ENCODE peak calls at places on chromosomes 7 and 10, in seven cellular contexts. A is HCT116, Y is HepG2, Q is K562, G is GM12878, H is SK-N-SH, D is H1. R is an unnamed sample.

GRCh38 chr10:21141946-21142345 is 244.8 kb upstream of the NEBL start:
- DNase-seq in A (no peak), Y (no peak), Q (no peak), G (no peak), H (no peak), D (no peak), R (no peak)

GRCh38 chr7:139557857-139558581 is 34.5 kb downstream of the CLEC2L start:
- DNase-seq in A (no peak), Y (no peak), Q (peak), G (no peak), H (no peak), D (no peak), R (no peak)

GRCh38 chr7:52712938-52713337 is 322.5 kb upstream of the POM121L12 start:
- DNase-seq in A (no peak), Y (no peak), Q (no peak), G (no peak), H (no peak), D (no peak), R (peak)

GRCh38 chr7:158863611-158864506 is 7.5 kb downstream of the DYNC2I1 start:
- DNase-seq in A (peak), Y (peak), Q (peak), G (peak), H (peak), D (no peak), R (peak)

GRCh38 chr7:12889391-12889790 is 202.0 kb downstream of the ARL4A start:
- DNase-seq in A (no peak), Y (no peak), Q (no peak), G (no peak), H (no peak), D (no peak), R (no peak)

GRCh38 chr10:6771361-6771760 is 191.3 kb upstream of the PRKCQ start:
- DNase-seq in A (no peak), Y (no peak), Q (no peak), G (no peak), H (no peak), D (no peak), R (no peak)

GRCh38 chr10:80485410-80486135 is 31.5 kb downstream of the TSPAN14 start:
- DNase-seq in A (no peak), Y (no peak), Q (no peak), G (no peak), H (no peak), D (no peak), R (no peak)

GRCh38 chr10:81704596-81704995 is 170.4 kb upstream of the NRG3 start:
- DNase-seq in A (no peak), Y (no peak), Q (no peak), G (no peak), H (no peak), D (no peak), R (no peak)

GRCh38 chr10:452512-453504 is 236.7 kb downstream of the DIP2C start:
- DNase-seq in A (no peak), Y (no peak), Q (no peak), G (no peak), H (peak), D (no peak), R (no peak)

GRCh38 chr10:33134011-33134751 is 176.2 kb upstream of the ITGB1 start:
- DNase-seq in A (peak), Y (peak), Q (no peak), G (peak), H (no peak), D (no peak), R (no peak)

DNA sequence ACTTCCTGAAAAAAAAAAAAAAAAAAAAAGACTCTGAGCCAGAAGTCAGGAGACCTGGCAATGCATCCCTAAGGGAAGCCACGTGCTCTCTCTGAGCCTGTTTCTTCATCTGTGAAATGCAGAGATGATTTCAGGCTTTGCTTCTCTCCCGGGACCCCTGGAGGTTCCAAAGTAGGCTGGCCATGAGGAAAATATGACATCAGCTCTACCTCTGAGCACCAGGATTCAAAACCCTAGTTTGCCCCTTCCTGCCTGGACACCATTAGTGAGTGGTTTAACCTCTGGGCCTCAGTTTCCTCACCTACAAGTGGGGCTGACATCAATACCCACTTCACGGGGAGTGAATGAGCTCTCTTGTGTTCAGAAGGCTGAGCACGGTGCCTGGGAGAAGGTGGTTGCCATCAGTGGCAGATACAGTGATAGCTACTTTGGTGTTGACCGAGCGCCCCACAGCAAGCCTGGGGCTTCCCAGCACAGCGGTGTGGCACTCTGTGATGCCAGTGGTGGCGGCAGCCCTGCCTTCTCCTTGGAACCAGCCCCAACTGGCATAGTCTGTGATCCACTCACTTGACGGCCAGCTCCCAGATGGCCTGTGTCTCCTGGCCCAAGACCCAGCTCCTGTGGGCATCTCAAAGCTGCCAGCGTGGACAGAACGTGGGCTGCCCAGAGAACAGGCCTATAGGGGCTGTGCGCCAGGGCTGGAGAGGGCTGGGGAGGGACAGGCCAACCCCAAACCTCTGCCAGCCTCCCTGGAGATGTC is 153.1 kb upstream of the UNC5B start:
- DNase-seq in A (no peak), Y (no peak), Q (no peak), G (no peak), H (no peak), D (no peak), R (no peak)
- TF ChIP-seq JUND in A (no peak), Y (no peak), Q (no peak), G (no peak), H (no peak), D (no peak), R (no peak)

GRCh38 chr10:132115736-132116135 is 50.0 kb downstream of the JAKMIP3 start:
- DNase-seq in A (no peak), Y (no peak), Q (no peak), G (no peak), H (no peak), D (no peak), R (no peak)
- TF ChIP-seq JUND in A (no peak), Y (no peak), Q (no peak), G (no peak), H (no peak), D (no peak), R (no peak)

GRCh38 chr7:107242267-107242666 is 73.5 kb downstream of the HBP1 start:
- DNase-seq in A (no peak), Y (no peak), Q (no peak), G (no peak), H (no peak), D (no peak), R (no peak)
- TF ChIP-seq JUND in A (no peak), Y (no peak), Q (no peak), G (no peak), H (no peak), D (no peak), R (no peak)

DNA sequence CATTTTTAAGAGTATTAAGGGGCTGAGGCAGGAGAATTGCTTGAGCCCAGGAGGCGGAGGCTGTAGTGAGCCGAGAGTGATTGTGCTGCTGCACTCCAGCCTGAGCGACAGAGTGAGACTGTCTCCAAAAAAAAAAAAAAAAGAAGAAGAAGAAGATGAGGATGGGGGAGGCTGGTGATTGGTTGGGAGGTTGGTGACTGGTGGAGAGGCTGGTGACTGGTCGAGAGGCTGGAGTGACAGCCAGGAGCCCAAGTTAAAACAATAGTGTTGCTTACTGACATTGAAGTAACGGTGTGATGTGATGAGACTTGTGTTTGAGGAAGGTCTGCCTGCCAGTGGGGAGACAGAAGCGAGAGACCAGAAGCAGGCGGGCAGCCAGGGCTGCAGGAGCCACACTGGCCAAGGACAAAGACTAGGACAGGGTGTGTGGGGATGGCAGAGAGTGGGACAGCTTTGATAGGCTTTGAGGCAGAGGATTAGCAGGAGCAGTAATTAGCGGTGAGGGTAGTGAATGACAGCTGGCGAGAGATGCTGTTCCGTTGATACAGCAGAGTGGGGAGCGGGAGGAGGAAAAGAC is 4.9 kb downstream of the SRRT start:
- DNase-seq in A (no peak), Y (no peak), Q (no peak), G (no peak), H (peak), D (no peak), R (no peak)
- TF ChIP-seq JUND in A (no peak), Y (no peak), Q (no peak), G (no peak), H (no peak), D (no peak), R (no peak)

DNA sequence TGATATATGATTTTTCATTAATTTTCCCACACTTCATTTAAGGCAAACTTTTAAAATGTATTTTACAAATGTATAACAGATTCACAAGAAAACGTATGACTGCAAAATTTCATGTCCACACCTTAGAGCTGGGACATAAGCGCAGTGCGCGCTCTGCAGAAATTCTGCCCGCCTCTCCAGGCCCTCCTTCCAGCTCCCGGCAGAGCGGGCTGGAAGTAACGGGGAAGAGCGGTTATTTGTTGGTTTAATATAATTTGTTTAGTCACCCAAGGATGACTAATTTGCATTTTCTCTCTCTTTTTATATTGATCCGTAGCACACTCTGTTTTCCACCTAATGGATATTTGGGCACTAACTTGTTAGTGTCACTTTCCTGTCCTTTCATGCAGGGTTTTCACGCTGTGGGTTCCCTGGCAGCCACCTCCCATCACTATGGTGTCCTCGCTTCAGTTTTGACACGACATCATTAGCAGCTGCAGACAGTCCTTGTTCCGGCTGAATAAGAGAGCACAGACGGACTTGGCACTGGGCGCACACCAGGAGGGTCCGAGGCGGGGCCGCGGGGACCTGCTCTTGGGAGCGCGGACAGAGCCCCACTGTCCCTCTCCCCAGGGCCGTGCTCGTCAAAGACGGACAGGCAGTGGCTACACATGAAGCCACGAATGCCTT is 129.2 kb upstream of the SEC61G start:
- DNase-seq in A (no peak), Y (no peak), Q (no peak), G (no peak), H (peak), D (peak), R (no peak)
- TF ChIP-seq JUND in A (no peak), Y (no peak), Q (no peak), G (no peak), H (no peak), D (no peak), R (no peak)

GRCh38 chr10:124211921-124212320 is 118.5 kb upstream of the CHST15 start:
- DNase-seq in A (no peak), Y (no peak), Q (no peak), G (no peak), H (no peak), D (no peak), R (no peak)
- TF ChIP-seq JUND in A (no peak), Y (no peak), Q (no peak), G (no peak), H (no peak), D (no peak), R (no peak)

GRCh38 chr7:602341-603141 is 82.9 kb upstream of the PDGFA start:
- DNase-seq in A (no peak), Y (peak), Q (peak), G (no peak), H (no peak), D (no peak), R (no peak)

GRCh38 chr7:601573-602340 is 82.1 kb upstream of the PDGFA start:
- DNase-seq in A (no peak), Y (no peak), Q (peak), G (peak), H (no peak), D (no peak), R (no peak)

GRCh38 chr7:600149-600814 is 80.6 kb upstream of the PDGFA start:
- DNase-seq in A (no peak), Y (no peak), Q (no peak), G (no peak), H (no peak), D (no peak), R (no peak)

GRCh38 chr7:598899-599298 is 79.3 kb upstream of the PDGFA start:
- DNase-seq in A (no peak), Y (no peak), Q (no peak), G (no peak), H (no peak), D (no peak), R (no peak)

GRCh38 chr7:600935-601334 is 81.3 kb upstream of the PDGFA start:
- DNase-seq in A (no peak), Y (no peak), Q (no peak), G (no peak), H (no peak), D (no peak), R (no peak)
- TF ChIP-seq JUND in A (no peak), Y (no peak), Q (no peak), G (no peak), H (no peak), D (no peak), R (no peak)

DNA sequence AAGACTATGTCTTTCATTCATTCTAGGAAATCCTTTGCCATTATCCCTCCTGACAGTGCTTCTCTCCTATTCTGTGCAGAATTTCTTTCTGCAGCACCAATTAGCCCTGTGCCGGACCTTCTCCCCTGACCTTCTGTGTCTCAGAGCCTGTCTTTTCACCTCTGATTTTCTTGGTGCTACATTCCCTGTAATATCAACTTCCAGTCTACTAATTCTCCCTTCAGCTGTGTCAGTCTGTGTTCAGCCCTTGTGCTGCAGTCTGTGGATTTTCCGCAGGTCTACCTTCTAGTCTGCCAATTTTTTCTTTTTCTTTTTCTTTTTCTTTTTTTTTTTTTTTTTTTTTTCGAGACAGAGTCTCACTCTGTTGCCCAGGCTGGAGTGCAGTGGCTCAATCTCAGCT is 115.8 kb downstream of the ELFN1 start:
- DNase-seq in A (no peak), Y (no peak), Q (no peak), G (no peak), H (no peak), D (no peak), R (no peak)
- TF ChIP-seq JUND in A (no peak), Y (no peak), Q (no peak), G (no peak), H (no peak), D (no peak), R (no peak)

GRCh38 chr10:123009105-123009805 is 449 bp downstream of the ACADSB start:
- DNase-seq in A (no peak), Y (no peak), Q (peak), G (no peak), H (peak), D (no peak), R (no peak)

GRCh38 chr10:123011987-123012386 is 3.2 kb downstream of the ACADSB start:
- DNase-seq in A (no peak), Y (no peak), Q (no peak), G (no peak), H (no peak), D (no peak), R (peak)

GRCh38 chr10:123013456-123014419 is 4.9 kb downstream of the ACADSB start:
- DNase-seq in A (no peak), Y (no peak), Q (no peak), G (no peak), H (no peak), D (no peak), R (no peak)

GRCh38 chr10:123008379-123009104 is at the start of the genes ACADSB and IKZF5:
- DNase-seq in A (peak), Y (peak), Q (peak), G (peak), H (peak), D (peak), R (peak)

DNA sequence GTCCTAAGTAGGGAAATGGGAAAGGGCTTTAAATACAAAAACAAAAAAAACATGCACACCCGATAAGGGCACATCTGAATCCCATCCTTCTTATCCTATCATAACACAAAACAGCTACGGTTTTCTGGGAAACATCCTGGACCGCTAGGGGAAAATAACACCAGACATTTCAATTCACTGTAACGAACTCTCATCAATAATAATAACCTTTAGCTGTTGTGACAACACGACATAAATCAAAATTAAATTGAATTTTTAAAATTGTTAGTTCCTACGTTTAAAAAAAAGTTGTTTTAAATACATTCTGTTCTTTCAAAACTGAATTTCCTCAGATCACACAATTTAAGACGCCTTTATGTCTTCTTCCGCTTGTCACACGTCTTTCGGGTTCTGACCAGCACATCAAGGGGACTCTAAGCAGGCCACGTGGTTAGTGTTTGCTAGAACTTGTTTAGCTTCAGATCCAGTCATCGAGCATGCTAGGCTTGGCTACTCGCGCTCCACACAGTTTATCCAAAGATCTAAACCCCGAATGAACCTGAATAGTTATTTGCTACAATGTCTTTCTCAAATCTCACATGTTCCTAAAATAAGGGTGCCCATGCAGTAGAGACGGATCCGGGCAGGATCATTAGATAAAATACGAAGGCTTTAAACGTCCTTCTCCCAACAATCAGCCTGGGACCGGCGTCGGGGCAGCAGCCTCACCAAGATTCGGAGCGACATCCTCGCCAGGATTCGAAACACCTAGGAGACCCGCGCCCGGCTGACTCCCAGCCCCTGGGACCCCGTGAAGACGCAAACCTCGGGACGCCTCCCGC is 827 bp downstream of the IKZF5 start:
- DNase-seq in A (peak), Y (peak), Q (peak), G (peak), H (peak), D (no peak), R (peak)
- TF ChIP-seq JUND in A (no peak), Y (no peak), Q (no peak), G (no peak), H (no peak), D (no peak), R (no peak)